ENCODE peak calls at places on chromosomes 1 and 21, in six cellular contexts. C is foreskin keratinocyte, Q is neural crest cell, U is HL-60, R is fibroblast of lung, A is OCI-LY7. H is an unnamed sample.

GRCh38 chr1:169495050-169495740 is 9.5 kb upstream of the SLC19A2 start:
- DNase-seq in U (no peak), C (peak), A (no peak), Q (no peak), R (peak), H (no peak)

GRCh38 chr1:223202376-223202775 is 59.3 kb upstream of the TLR5 start:
- DNase-seq in A (no peak), Q (no peak), U (no peak), C (no peak), R (no peak), H (no peak)

GRCh38 chr1:37726746-37727145 is 34.4 kb downstream of the CDCA8 start:
- DNase-seq in A (no peak), Q (no peak), U (no peak), C (no peak), R (no peak), H (peak)

GRCh38 chr1:159922499-159923202 is 2.7 kb downstream of the TAGLN2 start:
- DNase-seq in Q (no peak), U (no peak), R (peak), C (no peak), A (peak), H (peak)

GRCh38 chr1:7596126-7596755 is 174.9 kb upstream of the VAMP3 start:
- DNase-seq in Q (no peak), U (no peak), C (no peak), A (no peak), R (no peak), H (no peak)

GRCh38 chr1:32068891-32069590 is 3.7 kb upstream of the TMEM39B start:
- DNase-seq in Q (no peak), A (no peak), C (no peak), U (no peak), R (peak), H (no peak)

GRCh38 chr1:109509176-109510134 is at the start of gene AMIGO1:
- DNase-seq in U (peak), R (peak), A (peak), C (no peak), Q (peak), H (peak)

GRCh38 chr1:11919621-11920020 is 6.6 kb downstream of the KIAA2013 start:
- DNase-seq in U (no peak), C (no peak), R (no peak), Q (no peak), A (no peak), H (no peak)

GRCh38 chr1:1881727-1882126 is 9.2 kb downstream of the GNB1 start:
- DNase-seq in Q (no peak), A (no peak), C (no peak), U (no peak), R (no peak), H (no peak)

GRCh38 chr1:36085126-36085525 is 1.2 kb downstream of the TEKT2 start:
- DNase-seq in R (no peak), C (no peak), A (no peak), Q (no peak), U (no peak), H (no peak)

GRCh38 chr1:85612704-85613361 is 32.3 kb downstream of the CCN1 start:
- DNase-seq in Q (no peak), U (peak), C (peak), A (no peak), R (peak), H (no peak)

GRCh38 chr1:15343729-15344128 is 66.0 kb upstream of the EFHD2 start:
- DNase-seq in A (no peak), R (peak), Q (no peak), C (no peak), U (no peak), H (no peak)

GRCh38 chr1:22410401-22410800 is 41.2 kb upstream of the ZBTB40 start:
- DNase-seq in Q (no peak), A (no peak), R (no peak), C (no peak), U (no peak), H (no peak)

GRCh38 chr1:184747089-184747955 is 7.3 kb downstream of the EDEM3 start:
- DNase-seq in R (no peak), A (peak), U (no peak), C (no peak), Q (no peak), H (no peak)

GRCh38 chr21:42061866-42062542 is 9.1 kb upstream of the UMODL1 start:
- DNase-seq in U (peak), C (no peak), R (no peak), Q (no peak), A (peak), H (no peak)

GRCh38 chr1:199018471-199019135 is 379.8 kb downstream of the PTPRC start:
- DNase-seq in A (no peak), C (no peak), U (no peak), Q (no peak), R (no peak), H (no peak)

GRCh38 chr1:154962238-154962678 is 676 bp upstream of the PYGO2 start:
- DNase-seq in A (peak), Q (no peak), U (peak), R (no peak), C (no peak), H (no peak)

GRCh38 chr1:155729031-155729898 is 40.4 kb downstream of the DAP3 start:
- DNase-seq in U (peak), R (peak), A (peak), C (peak), Q (peak), H (peak)

GRCh38 chr1:205142105-205142475 is 20.3 kb upstream of the RBBP5 start:
- DNase-seq in U (no peak), A (no peak), C (no peak), Q (no peak), R (no peak), H (no peak)

GRCh38 chr1:225897595-225898514 is 8.9 kb upstream of the LEFTY1 start:
- DNase-seq in A (peak), U (no peak), C (no peak), Q (no peak), R (no peak), H (no peak)

GRCh38 chr21:15992171-15992570 is 262.4 kb downstream of the USP25 start:
- DNase-seq in Q (no peak), U (no peak), R (peak), A (no peak), C (no peak), H (no peak)

GRCh38 chr1:62613325-62613727 is 16.0 kb downstream of the ANGPTL3 start:
- DNase-seq in A (peak), C (no peak), R (no peak), U (no peak), Q (no peak), H (no peak)

GRCh38 chr1:235011599-235012435 is 116.8 kb downstream of the TOMM20 start:
- DNase-seq in U (peak), C (peak), R (peak), Q (no peak), A (peak), H (peak)

GRCh38 chr1:169486281-169486904 is 649 bp upstream of the SLC19A2 start:
- DNase-seq in C (no peak), Q (no peak), R (peak), U (no peak), A (no peak), H (no peak)

GRCh38 chr1:183022202-183023145 is 746 bp upstream of the LAMC1 start:
- DNase-seq in U (peak), C (peak), Q (peak), A (peak), R (peak), H (peak)

GRCh38 chr1:28313710-28314510 is 14.9 kb upstream of the MED18 start:
- DNase-seq in R (peak), U (peak), C (no peak), A (no peak), Q (no peak), H (no peak)

DNA sequence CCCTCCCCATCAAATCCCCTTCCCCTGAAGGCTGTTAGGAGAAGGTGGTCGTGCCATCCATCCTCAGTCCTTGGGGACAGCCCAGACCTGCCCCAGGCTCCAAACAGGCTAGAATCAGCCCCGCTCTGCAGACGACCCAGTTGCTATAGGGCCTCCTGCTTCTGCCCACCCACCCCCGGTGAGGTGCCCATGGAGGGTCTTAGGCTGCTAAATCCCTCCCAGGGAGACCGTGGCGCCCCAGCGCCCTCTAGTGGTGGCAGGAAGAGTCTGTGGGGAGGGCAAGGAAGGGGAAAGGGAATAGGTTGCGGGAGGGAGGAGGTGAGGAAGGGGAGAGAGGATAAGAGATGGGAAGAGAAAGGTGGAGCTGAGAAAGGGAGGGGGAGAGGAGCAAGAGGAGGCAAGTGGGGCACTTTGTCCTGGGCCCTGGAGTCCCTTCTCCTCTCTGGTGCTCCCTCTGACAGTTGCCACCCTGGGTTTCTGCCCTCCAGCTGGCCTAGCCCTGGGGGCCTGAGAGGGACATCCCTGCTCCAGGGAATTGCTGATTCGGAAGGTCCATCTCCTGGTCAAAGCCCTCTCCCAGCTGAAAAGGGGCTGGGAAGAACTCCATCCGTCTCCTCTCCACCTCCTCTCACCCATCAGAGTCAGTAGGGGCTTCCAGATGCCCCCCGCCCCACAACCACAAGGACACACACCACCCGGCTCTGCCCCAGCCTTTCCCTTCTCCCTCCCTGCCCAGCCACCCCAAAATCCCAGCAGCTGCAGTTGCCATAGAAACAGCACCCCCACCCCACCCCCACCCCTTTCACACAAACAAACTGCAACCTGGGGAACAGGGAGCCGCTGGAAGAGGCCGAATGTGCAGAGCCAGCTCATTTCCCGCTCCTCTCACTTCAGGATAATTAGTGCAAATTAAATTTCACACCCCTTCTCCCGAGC is 55.4 kb downstream of the CAMK2N1 start:
- DNase-seq in C (no peak), R (no peak), U (peak), A (peak), Q (peak), H (peak)
- TF ChIP-seq CTCF in C (peak), R (peak), U (no peak), A (peak), Q (peak), H (peak)

GRCh38 chr1:248820041-248820585 is 5.6 kb downstream of the SH3BP5L start:
- DNase-seq in R (no peak), A (no peak), Q (no peak), C (no peak), U (no peak), H (no peak)
- TF ChIP-seq CTCF in R (no peak), A (no peak), Q (no peak), C (no peak), U (no peak), H (no peak)

GRCh38 chr1:221459558-221459957 is 282.3 kb downstream of the DUSP10 start:
- DNase-seq in R (no peak), Q (no peak), U (no peak), C (no peak), A (no peak), H (no peak)
- TF ChIP-seq CTCF in R (no peak), Q (no peak), U (no peak), C (no peak), A (no peak), H (no peak)

GRCh38 chr1:196142111-196142510 is 466.1 kb downstream of the KCNT2 start:
- DNase-seq in A (no peak), Q (no peak), C (no peak), U (no peak), R (no peak), H (no peak)

GRCh38 chr1:196144588-196144987 is 463.7 kb downstream of the KCNT2 start:
- DNase-seq in U (no peak), Q (no peak), A (no peak), C (no peak), R (no peak), H (no peak)

GRCh38 chr1:196148367-196148970 is 459.8 kb downstream of the KCNT2 start:
- DNase-seq in C (no peak), A (peak), U (no peak), R (peak), Q (no peak), H (no peak)

GRCh38 chr1:196147530-196147929 is 460.7 kb downstream of the KCNT2 start:
- DNase-seq in C (no peak), U (no peak), R (no peak), Q (no peak), A (no peak), H (no peak)

GRCh38 chr1:196143602-196144342 is 464.5 kb downstream of the KCNT2 start:
- DNase-seq in C (no peak), U (no peak), Q (no peak), A (peak), R (no peak), H (no peak)
- TF ChIP-seq CTCF in C (peak), U (no peak), Q (peak), A (peak), R (no peak), H (peak)

GRCh38 chr1:228071839-228072657 is 10.5 kb upstream of the ARF1 start:
- DNase-seq in Q (no peak), R (no peak), C (no peak), U (no peak), A (no peak), H (no peak)
- TF ChIP-seq CTCF in Q (no peak), R (no peak), C (no peak), U (no peak), A (peak), H (no peak)

H was measured in glutamatergic neuron.